ENCODE peak calls at places on chromosome X, in nine cellular contexts. One of them, this sample, is unnamed.

GRCh38 chrX:114626323-114626722 is 42.4 kb downstream of the HTR2C start:
- DNase-seq in A549: peak
- DNase-seq in psoas muscle: no peak
- DNase-seq in mesothelial cell of epicardium: no peak
- DNase-seq in astrocyte of the spinal cord: peak
- DNase-seq in brain microvascular endothelial cell: no peak
- DNase-seq in gastrocnemius medialis: no peak
- DNase-seq in GM12865: peak
- DNase-seq in esophagus squamous epithelium: no peak
- DNase-seq in this sample: no peak

GRCh38 chrX:1853916-1854315 is 239.1 kb downstream of the ASMT start:
- DNase-seq in A549: no peak
- DNase-seq in psoas muscle: no peak
- DNase-seq in mesothelial cell of epicardium: no peak
- DNase-seq in astrocyte of the spinal cord: no peak
- DNase-seq in brain microvascular endothelial cell: no peak
- DNase-seq in gastrocnemius medialis: no peak
- DNase-seq in GM12865: no peak
- DNase-seq in esophagus squamous epithelium: no peak
- DNase-seq in this sample: no peak

GRCh38 chrX:111490683-111491082 is 20.8 kb upstream of the SERTM2 start:
- DNase-seq in A549: no peak
- DNase-seq in psoas muscle: no peak
- DNase-seq in mesothelial cell of epicardium: no peak
- DNase-seq in astrocyte of the spinal cord: no peak
- DNase-seq in brain microvascular endothelial cell: no peak
- DNase-seq in gastrocnemius medialis: no peak
- DNase-seq in GM12865: no peak
- DNase-seq in esophagus squamous epithelium: no peak
- DNase-seq in this sample: no peak

GRCh38 chrX:23883737-23884354 is 23.9 kb downstream of the APOO start:
- DNase-seq in A549: peak
- DNase-seq in psoas muscle: no peak
- DNase-seq in mesothelial cell of epicardium: no peak
- DNase-seq in astrocyte of the spinal cord: peak
- DNase-seq in brain microvascular endothelial cell: peak
- DNase-seq in gastrocnemius medialis: no peak
- DNase-seq in GM12865: no peak
- DNase-seq in esophagus squamous epithelium: no peak
- DNase-seq in this sample: no peak

GRCh38 chrX:103437147-103437873 is 61.0 kb downstream of the BEX3 start:
- DNase-seq in A549: no peak
- DNase-seq in psoas muscle: no peak
- DNase-seq in mesothelial cell of epicardium: no peak
- DNase-seq in astrocyte of the spinal cord: no peak
- DNase-seq in brain microvascular endothelial cell: no peak
- DNase-seq in gastrocnemius medialis: no peak
- DNase-seq in GM12865: no peak
- DNase-seq in esophagus squamous epithelium: no peak
- DNase-seq in this sample: no peak

GRCh38 chrX:73851014-73852009 is 288.3 kb downstream of the CHIC1 start:
- DNase-seq in A549: no peak
- DNase-seq in psoas muscle: peak
- DNase-seq in mesothelial cell of epicardium: no peak
- DNase-seq in astrocyte of the spinal cord: peak
- DNase-seq in brain microvascular endothelial cell: peak
- DNase-seq in gastrocnemius medialis: no peak
- DNase-seq in GM12865: peak
- DNase-seq in esophagus squamous epithelium: peak
- DNase-seq in this sample: no peak

GRCh38 chrX:138014577-138014976 is 448.6 kb downstream of the ZIC3 start:
- DNase-seq in A549: no peak
- DNase-seq in psoas muscle: no peak
- DNase-seq in mesothelial cell of epicardium: no peak
- DNase-seq in astrocyte of the spinal cord: peak
- DNase-seq in brain microvascular endothelial cell: no peak
- DNase-seq in gastrocnemius medialis: no peak
- DNase-seq in GM12865: no peak
- DNase-seq in esophagus squamous epithelium: no peak
- DNase-seq in this sample: no peak

GRCh38 chrX:150234126-150234525 is 129.0 kb upstream of the MAMLD1 start:
- DNase-seq in A549: no peak
- DNase-seq in psoas muscle: no peak
- DNase-seq in mesothelial cell of epicardium: no peak
- DNase-seq in astrocyte of the spinal cord: no peak
- DNase-seq in brain microvascular endothelial cell: peak
- DNase-seq in gastrocnemius medialis: no peak
- DNase-seq in GM12865: no peak
- DNase-seq in esophagus squamous epithelium: no peak
- DNase-seq in this sample: no peak

GRCh38 chrX:63657821-63658220 is 127.2 kb downstream of the ARHGEF9 start:
- DNase-seq in A549: no peak
- DNase-seq in psoas muscle: peak
- DNase-seq in mesothelial cell of epicardium: no peak
- DNase-seq in astrocyte of the spinal cord: peak
- DNase-seq in brain microvascular endothelial cell: peak
- DNase-seq in gastrocnemius medialis: no peak
- DNase-seq in GM12865: no peak
- DNase-seq in esophagus squamous epithelium: no peak
- DNase-seq in this sample: no peak

GRCh38 chrX:47581731-47582647 is at the start of gene TIMP1:
- DNase-seq in A549: peak
- DNase-seq in psoas muscle: peak
- DNase-seq in mesothelial cell of epicardium: peak
- DNase-seq in astrocyte of the spinal cord: peak
- DNase-seq in brain microvascular endothelial cell: peak
- DNase-seq in gastrocnemius medialis: peak
- DNase-seq in GM12865: peak
- DNase-seq in esophagus squamous epithelium: peak
- DNase-seq in this sample: peak

GRCh38 chrX:13638826-13639225 is 14.1 kb upstream of the TCEANC start:
- DNase-seq in A549: no peak
- DNase-seq in psoas muscle: no peak
- DNase-seq in mesothelial cell of epicardium: no peak
- DNase-seq in astrocyte of the spinal cord: no peak
- DNase-seq in brain microvascular endothelial cell: no peak
- DNase-seq in gastrocnemius medialis: no peak
- DNase-seq in GM12865: no peak
- DNase-seq in esophagus squamous epithelium: no peak
- DNase-seq in this sample: no peak

GRCh38 chrX:24298191-24298590 is 15.7 kb downstream of the SUPT20HL2 start:
- DNase-seq in A549: no peak
- DNase-seq in psoas muscle: no peak
- DNase-seq in mesothelial cell of epicardium: no peak
- DNase-seq in astrocyte of the spinal cord: no peak
- DNase-seq in brain microvascular endothelial cell: no peak
- DNase-seq in gastrocnemius medialis: no peak
- DNase-seq in GM12865: no peak
- DNase-seq in esophagus squamous epithelium: no peak
- DNase-seq in this sample: no peak

GRCh38 chrX:13933851-13934250 is 95.8 kb downstream of the GEMIN8 start:
- DNase-seq in A549: no peak
- DNase-seq in psoas muscle: no peak
- DNase-seq in mesothelial cell of epicardium: no peak
- DNase-seq in astrocyte of the spinal cord: no peak
- DNase-seq in brain microvascular endothelial cell: no peak
- DNase-seq in gastrocnemius medialis: no peak
- DNase-seq in GM12865: no peak
- DNase-seq in esophagus squamous epithelium: no peak
- DNase-seq in this sample: no peak

GRCh38 chrX:49762175-49762704 is 66.5 kb upstream of the PAGE1 start:
- DNase-seq in A549: no peak
- DNase-seq in psoas muscle: no peak
- DNase-seq in mesothelial cell of epicardium: no peak
- DNase-seq in astrocyte of the spinal cord: no peak
- DNase-seq in brain microvascular endothelial cell: no peak
- DNase-seq in gastrocnemius medialis: no peak
- DNase-seq in GM12865: no peak
- DNase-seq in esophagus squamous epithelium: no peak
- DNase-seq in this sample: no peak
- TF ChIP-seq CTCF in A549: no peak
- TF ChIP-seq CTCF in psoas muscle: no peak
- TF ChIP-seq CTCF in mesothelial cell of epicardium: no peak
- TF ChIP-seq CTCF in astrocyte of the spinal cord: no peak
- TF ChIP-seq CTCF in brain microvascular endothelial cell: no peak
- TF ChIP-seq CTCF in gastrocnemius medialis: no peak
- TF ChIP-seq CTCF in GM12865: no peak
- TF ChIP-seq CTCF in esophagus squamous epithelium: no peak
- TF ChIP-seq CTCF in this sample: no peak

DNA sequence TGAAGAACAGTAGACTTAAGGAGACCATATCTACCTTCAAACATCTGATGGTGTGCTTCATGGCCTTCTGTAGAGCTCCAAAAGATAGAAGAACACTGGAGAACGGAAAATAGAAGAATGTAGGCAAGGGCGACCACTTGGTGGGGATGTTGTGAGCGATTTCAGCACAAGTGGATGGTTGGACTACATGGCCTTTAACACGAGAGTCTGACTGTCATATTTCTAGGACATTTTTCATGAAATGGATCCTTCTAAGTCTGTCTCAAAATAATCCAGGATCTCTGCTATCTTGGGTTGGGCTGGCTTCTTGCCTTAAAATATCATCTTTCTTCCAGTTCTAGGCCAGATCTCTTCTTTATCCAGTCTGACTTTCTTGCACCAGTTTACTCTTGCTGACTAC is 1.3 kb upstream of the MID1IP1 start:
- DNase-seq in A549: no peak
- DNase-seq in psoas muscle: no peak
- DNase-seq in mesothelial cell of epicardium: no peak
- DNase-seq in astrocyte of the spinal cord: no peak
- DNase-seq in brain microvascular endothelial cell: no peak
- DNase-seq in gastrocnemius medialis: peak
- DNase-seq in GM12865: no peak
- DNase-seq in esophagus squamous epithelium: no peak
- DNase-seq in this sample: no peak
- TF ChIP-seq CTCF in A549: peak
- TF ChIP-seq CTCF in psoas muscle: no peak
- TF ChIP-seq CTCF in mesothelial cell of epicardium: no peak
- TF ChIP-seq CTCF in astrocyte of the spinal cord: no peak
- TF ChIP-seq CTCF in brain microvascular endothelial cell: peak
- TF ChIP-seq CTCF in gastrocnemius medialis: peak
- TF ChIP-seq CTCF in GM12865: no peak
- TF ChIP-seq CTCF in esophagus squamous epithelium: no peak
- TF ChIP-seq CTCF in this sample: peak

GRCh38 chrX:135480076-135480475 is 40.4 kb upstream of the INTS6L start:
- DNase-seq in A549: no peak
- DNase-seq in psoas muscle: no peak
- DNase-seq in mesothelial cell of epicardium: no peak
- DNase-seq in astrocyte of the spinal cord: no peak
- DNase-seq in brain microvascular endothelial cell: no peak
- DNase-seq in gastrocnemius medialis: no peak
- DNase-seq in GM12865: no peak
- DNase-seq in esophagus squamous epithelium: no peak
- DNase-seq in this sample: no peak

GRCh38 chrX:135481696-135482179 is 38.7 kb upstream of the INTS6L start:
- DNase-seq in A549: no peak
- DNase-seq in psoas muscle: no peak
- DNase-seq in mesothelial cell of epicardium: no peak
- DNase-seq in astrocyte of the spinal cord: no peak
- DNase-seq in brain microvascular endothelial cell: no peak
- DNase-seq in gastrocnemius medialis: no peak
- DNase-seq in GM12865: no peak
- DNase-seq in esophagus squamous epithelium: no peak
- DNase-seq in this sample: no peak

GRCh38 chrX:135489542-135489941 is 30.9 kb upstream of the INTS6L start:
- DNase-seq in A549: no peak
- DNase-seq in psoas muscle: no peak
- DNase-seq in mesothelial cell of epicardium: no peak
- DNase-seq in astrocyte of the spinal cord: no peak
- DNase-seq in brain microvascular endothelial cell: no peak
- DNase-seq in gastrocnemius medialis: no peak
- DNase-seq in GM12865: peak
- DNase-seq in esophagus squamous epithelium: no peak
- DNase-seq in this sample: no peak

DNA sequence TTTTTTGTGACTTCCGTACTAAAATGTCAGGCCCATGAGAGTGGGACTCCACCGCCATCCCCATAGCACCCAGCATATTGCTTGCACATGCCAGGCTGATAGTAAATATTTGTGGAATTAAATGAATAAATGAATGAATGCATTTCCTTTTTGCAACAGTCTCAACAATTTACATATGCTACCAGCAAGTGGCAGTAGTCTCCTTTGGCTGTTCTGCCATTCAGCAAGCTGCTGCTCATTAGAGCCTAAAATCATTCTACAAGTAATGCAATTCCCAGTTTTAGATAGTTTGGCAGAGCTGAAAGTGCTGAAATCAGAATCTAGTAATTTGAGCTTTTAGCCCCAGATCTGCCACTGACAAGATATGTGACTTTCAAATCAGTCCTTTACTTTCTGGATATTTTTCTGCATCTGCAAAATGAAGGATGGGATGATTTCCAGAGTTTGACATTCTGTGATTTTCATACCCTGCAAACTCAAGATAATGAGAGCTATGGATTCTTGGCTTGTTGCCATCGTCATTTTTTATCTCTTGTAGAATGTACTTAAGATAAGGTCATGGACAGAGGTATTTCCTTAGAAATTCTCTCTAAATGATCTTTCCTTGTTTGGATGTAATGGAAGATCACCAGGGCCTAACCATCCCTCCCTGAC is 35.7 kb upstream of the INTS6L start:
- DNase-seq in A549: no peak
- DNase-seq in psoas muscle: no peak
- DNase-seq in mesothelial cell of epicardium: no peak
- DNase-seq in astrocyte of the spinal cord: peak
- DNase-seq in brain microvascular endothelial cell: peak
- DNase-seq in gastrocnemius medialis: no peak
- DNase-seq in GM12865: peak
- DNase-seq in esophagus squamous epithelium: no peak
- DNase-seq in this sample: no peak
- TF ChIP-seq CTCF in A549: peak
- TF ChIP-seq CTCF in psoas muscle: peak
- TF ChIP-seq CTCF in mesothelial cell of epicardium: no peak
- TF ChIP-seq CTCF in astrocyte of the spinal cord: peak
- TF ChIP-seq CTCF in brain microvascular endothelial cell: peak
- TF ChIP-seq CTCF in gastrocnemius medialis: no peak
- TF ChIP-seq CTCF in GM12865: peak
- TF ChIP-seq CTCF in esophagus squamous epithelium: peak
- TF ChIP-seq CTCF in this sample: peak

DNA sequence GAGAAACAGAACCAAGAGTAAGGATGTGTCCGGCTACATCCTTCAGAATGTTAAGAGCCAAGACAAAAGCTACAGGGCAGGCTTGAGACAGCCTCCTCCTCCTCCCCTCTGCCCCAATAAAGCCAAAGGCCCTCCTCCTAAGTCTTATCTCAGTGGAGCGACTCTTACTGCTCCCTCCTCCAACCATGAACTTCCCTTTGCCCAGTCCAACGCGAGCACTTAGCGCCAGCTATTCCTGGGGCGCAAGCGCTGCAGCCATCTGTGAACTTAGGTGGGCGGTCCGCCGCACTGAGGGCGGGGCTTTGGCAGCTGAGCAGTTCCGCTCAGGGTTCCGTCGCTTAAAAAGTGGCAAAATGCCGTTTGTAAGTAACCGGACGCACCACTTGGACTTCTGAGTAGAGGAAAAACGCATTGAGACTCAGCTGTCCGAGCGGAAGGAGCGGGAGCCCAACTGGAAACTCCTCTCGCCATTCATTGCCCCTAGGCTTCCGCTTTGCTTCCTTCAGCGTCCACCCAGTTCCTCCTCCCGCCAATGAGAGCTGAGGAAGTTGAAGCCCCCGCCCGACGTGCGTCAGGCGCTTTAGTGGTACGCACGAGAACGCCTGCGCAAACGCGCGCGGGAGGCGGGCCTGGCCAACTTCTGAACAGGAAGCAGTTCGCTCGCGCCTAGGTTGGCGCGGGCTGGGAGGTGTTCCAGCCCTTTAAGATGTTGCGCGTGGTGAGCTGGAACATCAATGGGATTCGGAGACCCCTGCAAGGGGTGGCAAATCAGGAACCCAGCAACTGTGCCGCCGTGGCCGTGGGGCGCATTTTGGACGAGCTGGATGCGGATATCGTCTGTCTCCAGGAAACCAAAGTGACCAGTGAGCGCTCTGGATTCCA is at the start of gene APEX2:
- DNase-seq in A549: peak
- DNase-seq in psoas muscle: peak
- DNase-seq in mesothelial cell of epicardium: peak
- DNase-seq in astrocyte of the spinal cord: peak
- DNase-seq in brain microvascular endothelial cell: peak
- DNase-seq in gastrocnemius medialis: peak
- DNase-seq in GM12865: peak
- DNase-seq in esophagus squamous epithelium: peak
- DNase-seq in this sample: peak
- TF ChIP-seq CTCF in A549: no peak
- TF ChIP-seq CTCF in psoas muscle: no peak
- TF ChIP-seq CTCF in mesothelial cell of epicardium: no peak
- TF ChIP-seq CTCF in astrocyte of the spinal cord: no peak
- TF ChIP-seq CTCF in brain microvascular endothelial cell: no peak
- TF ChIP-seq CTCF in gastrocnemius medialis: no peak
- TF ChIP-seq CTCF in GM12865: no peak
- TF ChIP-seq CTCF in esophagus squamous epithelium: no peak
- TF ChIP-seq CTCF in this sample: no peak

This sample was measured in chondrocyte.